ENCODE peak calls at places on chromosomes 6 and 20, in eight cellular contexts. H is stimulated activated naive CD8-positive, alpha-beta T cell treated with anti-CD3 and anti-CD28 coated beads, Interleukin-15, Interleukin-2, amounts not matched to agents 100 U/mL and 50 U/mL, for 24 hours; D is fibroblast of the aortic adventitia; B is NCI-H774; C is Karpas-422; I is A549; T is stimulated activated CD4-positive, alpha-beta T cell treated with anti-CD3 and anti-CD28 coated beads, TNF-alpha, amount 100 ng/mL, for 48 hours; M is colonic mucosa. J is an unnamed sample.

GRCh38 chr6:40436685-40437604 is 150.2 kb downstream of the LRFN2 start:
- DNase-seq in H (no peak), B (no peak), C (no peak), T (no peak), D (peak), I (no peak), M (no peak), J (no peak)

GRCh38 chr20:20237093-20237959 is 130.6 kb upstream of the INSM1 start:
- DNase-seq in H (peak), D (peak), M (peak), T (peak), B (peak), I (peak), C (peak), J (no peak)

GRCh38 chr20:58709013-58709702 is 16.6 kb downstream of the NPEPL1 start:
- DNase-seq in C (no peak), M (peak), H (no peak), T (no peak), I (no peak), B (no peak), D (no peak), J (no peak)

GRCh38 chr6:524803-525202 is 132.1 kb downstream of the HUS1B start:
- DNase-seq in C (no peak), H (peak), M (no peak), B (no peak), T (no peak), D (no peak), I (no peak), J (no peak)

GRCh38 chr20:1165941-1166340 is 18.8 kb downstream of the TMEM74B start:
- DNase-seq in T (no peak), M (no peak), C (no peak), B (no peak), H (no peak), I (no peak), D (no peak), J (no peak)

GRCh38 chr20:20820780-20821495 is 108.5 kb upstream of the RALGAPA2 start:
- DNase-seq in T (no peak), C (no peak), H (no peak), D (no peak), M (no peak), I (no peak), B (no peak), J (no peak)

GRCh38 chr6:27414996-27415395 is 26.4 kb downstream of the ZNF391 start:
- DNase-seq in T (no peak), B (no peak), D (no peak), M (no peak), I (no peak), C (no peak), H (no peak), J (no peak)

GRCh38 chr6:30361661-30362060 is 16.7 kb downstream of the RPP21 start:
- DNase-seq in T (no peak), H (no peak), M (no peak), B (no peak), C (peak), I (no peak), D (peak), J (no peak)

GRCh38 chr20:17807670-17808069 is 107.9 kb downstream of the BANF2 start:
- DNase-seq in T (no peak), M (no peak), H (no peak), B (no peak), I (no peak), D (peak), C (no peak), J (no peak)

GRCh38 chr6:47780510-47781356 is 1.1 kb upstream of the OPN5 start:
- DNase-seq in M (peak), C (peak), D (peak), B (peak), H (peak), I (peak), T (peak), J (peak)

GRCh38 chr6:134819236-134819635 is 130.7 kb downstream of the ALDH8A1 start:
- DNase-seq in D (no peak), B (no peak), C (no peak), M (no peak), I (no peak), T (no peak), H (no peak), J (no peak)

GRCh38 chr6:163147988-163148387 is 266.5 kb upstream of the QKI start:
- DNase-seq in M (no peak), C (no peak), B (no peak), H (no peak), I (no peak), T (no peak), D (no peak), J (no peak)

GRCh38 chr6:167495506-167496391 is 170.9 kb downstream of the TTLL2 start:
- DNase-seq in I (no peak), M (no peak), B (peak), D (no peak), T (no peak), H (no peak), C (no peak), J (no peak)

GRCh38 chr6:106119526-106119925 is 33.4 kb downstream of the PRDM1 start:
- DNase-seq in T (no peak), M (peak), C (no peak), B (no peak), D (no peak), I (no peak), H (no peak), J (no peak)

GRCh38 chr6:136113736-136114173 is 136.4 kb downstream of the MTFR2 start:
- DNase-seq in C (no peak), D (peak), M (peak), H (no peak), B (peak), I (peak), T (no peak), J (no peak)

GRCh38 chr20:58330692-58331091 is 21.2 kb downstream of the RAB22A start:
- DNase-seq in C (no peak), I (no peak), B (no peak), D (peak), T (no peak), H (no peak), M (peak), J (no peak)

GRCh38 chr6:155004576-155005345 is 9.6 kb downstream of the TIAM2 start:
- DNase-seq in H (no peak), D (no peak), I (no peak), M (no peak), C (no peak), B (no peak), T (no peak), J (no peak)

GRCh38 chr6:82185948-82186347 is 61.6 kb downstream of the IBTK start:
- DNase-seq in H (no peak), I (no peak), D (no peak), C (no peak), M (no peak), B (no peak), T (no peak), J (no peak)

GRCh38 chr6:107977283-107977682 is 19.3 kb upstream of the SEC63 start:
- DNase-seq in I (peak), D (peak), T (no peak), C (no peak), M (no peak), B (peak), H (no peak), J (no peak)

GRCh38 chr20:38113401-38114325 is 51.4 kb downstream of the TGM2 start:
- DNase-seq in B (no peak), M (peak), C (peak), T (no peak), I (peak), D (no peak), H (peak), J (no peak)

GRCh38 chr6:132872923-132873322 is 58.6 kb downstream of the RPS12 start:
- DNase-seq in M (no peak), B (no peak), D (no peak), C (no peak), I (no peak), T (no peak), H (no peak), J (no peak)

GRCh38 chr20:48025061-48025515 is 239.8 kb upstream of the SULF2 start:
- DNase-seq in H (no peak), C (no peak), I (no peak), T (no peak), D (peak), M (no peak), B (no peak), J (peak)

GRCh38 chr6:89599727-89600126 is 38.8 kb downstream of the LYRM2 start:
- DNase-seq in M (no peak), H (no peak), I (no peak), B (no peak), T (no peak), D (no peak), C (no peak), J (peak)

GRCh38 chr20:24672181-24672880 is 202.9 kb downstream of the SYNDIG1 start:
- DNase-seq in B (no peak), H (no peak), D (no peak), M (no peak), I (no peak), C (no peak), T (no peak), J (no peak)

GRCh38 chr20:50484271-50484976 is 25.8 kb upstream of the PTPN1 start:
- DNase-seq in D (peak), T (no peak), M (no peak), I (no peak), H (no peak), C (no peak), B (no peak), J (no peak)

GRCh38 chr6:34513628-34514027 is 42.5 kb downstream of the SPDEF start:
- DNase-seq in D (no peak), I (no peak), T (no peak), C (no peak), B (no peak), H (no peak), M (no peak), J (no peak)

GRCh38 chr20:45339084-45339483 is 9.1 kb downstream of the SDC4 start:
- DNase-seq in C (no peak), I (no peak), H (no peak), T (no peak), B (no peak), M (peak), D (no peak), J (no peak)

GRCh38 chr6:30821862-30822784 is 62.2 kb upstream of the DDR1 start:
- DNase-seq in C (peak), D (peak), T (no peak), I (peak), M (no peak), H (no peak), B (no peak), J (no peak)

GRCh38 chr20:59676126-59676876 is 72.0 kb downstream of the PHACTR3 start:
- DNase-seq in H (no peak), C (no peak), T (no peak), B (no peak), I (no peak), D (no peak), M (no peak), J (no peak)

GRCh38 chr6:53815381-53816119 is 20.7 kb downstream of the LRRC1 start:
- DNase-seq in D (no peak), H (no peak), T (no peak), C (no peak), I (no peak), M (no peak), B (no peak), J (no peak)

GRCh38 chr6:14743465-14744211 is 502.2 kb upstream of the JARID2 start:
- DNase-seq in H (peak), B (no peak), T (peak), D (peak), C (no peak), M (no peak), I (peak), J (peak)

GRCh38 chr20:63807654-63808053 is 23.4 kb downstream of the ZBTB46 start:
- DNase-seq in B (no peak), T (no peak), D (no peak), C (no peak), H (no peak), I (no peak), M (no peak), J (no peak)

GRCh38 chr6:33008944-33009861 is at the start of gene HLA-DOA:
- DNase-seq in D (peak), T (no peak), M (no peak), H (peak), I (peak), B (no peak), C (peak), J (no peak)

GRCh38 chr6:91711518-91711917 is 1124.6 kb upstream of the MAP3K7 start:
- DNase-seq in I (no peak), D (no peak), M (no peak), H (no peak), T (no peak), C (no peak), B (no peak), J (no peak)

GRCh38 chr6:36387440-36388303 is at the start of gene ETV7:
- DNase-seq in D (peak), B (peak), I (no peak), T (no peak), H (peak), C (no peak), M (peak), J (peak)

GRCh38 chr6:119333707-119334295 is 15.8 kb downstream of the MAN1A1 start:
- DNase-seq in C (peak), D (no peak), B (no peak), M (no peak), I (peak), T (no peak), H (no peak), J (no peak)

GRCh38 chr6:145147559-145147958 is 587.8 kb downstream of the EPM2A start:
- DNase-seq in B (no peak), C (no peak), T (no peak), D (peak), M (no peak), I (no peak), H (no peak), J (no peak)

GRCh38 chr20:56566621-56567020 is 33.6 kb downstream of the FAM209B start:
- DNase-seq in B (no peak), M (no peak), H (no peak), C (no peak), I (no peak), D (no peak), T (no peak), J (no peak)

GRCh38 chr6:43060755-43061633 is 1.6 kb downstream of the KLC4 start:
- DNase-seq in T (no peak), I (no peak), B (no peak), C (no peak), H (no peak), D (no peak), M (peak), J (no peak)

J was measured in heart left ventricle.